ENCODE peak calls at places on chromosomes 3 and 15, in ten cellular contexts. C is COR-L47; U is IMR-90; Q is astrocyte; V is GM12865; Z is T-helper 9 cell; L is NCI-H1092; F is stimulated activated CD4-positive, alpha-beta T cell treated with anti-CD3 and anti-CD28 coated beads, Interleukin-1b, Interleukin-23, amount 100 ng/mL, for 24 hours; H is HCEC 1CT; O is tibial artery. A is an unnamed sample.

GRCh38 chr3:122942937-122943827 is 84.4 kb downstream of the SEMA5B start:
- DNase-seq in C (peak; percentile 74), U (peak; percentile 40), Q (peak; percentile 24), V (peak; percentile 37), Z (no peak), L (peak; percentile 67), F (peak; percentile 15), H (peak; percentile 37), O (peak; percentile 66), A (peak; percentile 43)

GRCh38 chr3:9955067-9955502 is 2.9 kb upstream of the PRRT3 start:
- DNase-seq in C (peak; percentile 46), U (peak; percentile 40), Q (no peak), V (no peak), Z (no peak), L (peak; percentile 54), F (no peak), H (no peak), O (no peak), A (peak; percentile 48)

GRCh38 chr3:100972867-100973266 is 20.4 kb downstream of the ABI3BP start:
- DNase-seq in C (no peak), U (peak; percentile 48), Q (peak; percentile 8), V (no peak), Z (no peak), L (no peak), F (no peak), H (peak; percentile 64), O (no peak), A (no peak)

GRCh38 chr3:190666801-190667200 is 152.9 kb downstream of the IL1RAP start:
- DNase-seq in C (no peak), U (no peak), Q (no peak), V (no peak), Z (no peak), L (no peak), F (no peak), H (no peak), O (no peak), A (no peak)

GRCh38 chr3:30924763-30925162 is 30.3 kb upstream of the GADL1 start:
- DNase-seq in C (no peak), U (peak; percentile 31), Q (peak; percentile 17), V (no peak), Z (no peak), L (no peak), F (no peak), H (peak; percentile 68), O (no peak), A (no peak)

GRCh38 chr15:67967871-67968423 is 86.2 kb upstream of the PIAS1 start:
- DNase-seq in C (peak; percentile 72), U (peak; percentile 47), Q (peak; percentile 53), V (peak; percentile 65), Z (no peak), L (peak; percentile 60), F (peak; percentile 7), H (peak; percentile 15), O (peak; percentile 76), A (peak; percentile 1)

GRCh38 chr15:88631464-88632028 is 7.3 kb upstream of the ISG20 start:
- DNase-seq in C (no peak), U (no peak), Q (no peak), V (no peak), Z (no peak), L (no peak), F (no peak), H (no peak), O (peak; percentile 20), A (no peak)

GRCh38 chr3:151568095-151568685 is 107.3 kb upstream of the IGSF10 start:
- DNase-seq in C (peak; percentile 63), U (no peak), Q (no peak), V (no peak), Z (no peak), L (no peak), F (no peak), H (no peak), O (no peak), A (no peak)

GRCh38 chr3:24853685-24854341 is 359.2 kb upstream of the THRB start:
- DNase-seq in C (peak; percentile 13), U (no peak), Q (no peak), V (no peak), Z (no peak), L (peak; percentile 10), F (no peak), H (no peak), O (no peak), A (no peak)

GRCh38 chr3:62011667-62012066 is 361.7 kb downstream of the FEZF2 start:
- DNase-seq in C (no peak), U (peak; percentile 41), Q (no peak), V (no peak), Z (no peak), L (no peak), F (no peak), H (peak; percentile 23), O (no peak), A (no peak)

GRCh38 chr3:171376125-171376947 is 83.9 kb downstream of the TNIK start:
- DNase-seq in C (no peak), U (peak; percentile 65), Q (no peak), V (no peak), Z (no peak), L (no peak), F (no peak), H (peak; percentile 67), O (no peak), A (no peak)

GRCh38 chr3:187098925-187099512 is 40.3 kb downstream of the RPL39L start:
- DNase-seq in C (no peak), U (peak; percentile 33), Q (no peak), V (no peak), Z (no peak), L (no peak), F (no peak), H (peak; percentile 25), O (no peak), A (no peak)

GRCh38 chr15:51846463-51847230 is 17.2 kb downstream of the TMOD3 start:
- DNase-seq in C (no peak), U (peak; percentile 62), Q (peak; percentile 80), V (no peak), Z (no peak), L (no peak), F (no peak), H (peak; percentile 86), O (no peak), A (no peak)

GRCh38 chr15:34847598-34847997 is 52.2 kb upstream of the ACTC1 start:
- DNase-seq in C (no peak), U (no peak), Q (no peak), V (no peak), Z (no peak), L (no peak), F (no peak), H (no peak), O (no peak), A (no peak)

GRCh38 chr3:16448691-16449090 is 64.8 kb downstream of the RFTN1 start:
- DNase-seq in C (peak; percentile 37), U (peak; percentile 98), Q (peak; percentile 98), V (no peak), Z (no peak), L (no peak), F (peak; percentile 21), H (peak; percentile 98), O (peak; percentile 88), A (no peak)

GRCh38 chr15:22861151-22861550 is 22.7 kb downstream of the NIPA2 start:
- DNase-seq in C (no peak), U (no peak), Q (no peak), V (no peak), Z (no peak), L (no peak), F (no peak), H (no peak), O (no peak), A (no peak)

GRCh38 chr3:128845695-128846491 is 33.5 kb upstream of the ACAD9 start:
- DNase-seq in C (peak; percentile 61), U (peak; percentile 48), Q (peak; percentile 37), V (peak; percentile 80), Z (peak; percentile 71), L (peak; percentile 14), F (peak; percentile 68), H (peak; percentile 56), O (peak; percentile 71), A (peak; percentile 73)

GRCh38 chr3:127978636-127979035 is 63.6 kb downstream of the KBTBD12 start:
- DNase-seq in C (no peak), U (peak; percentile 5), Q (no peak), V (no peak), Z (no peak), L (no peak), F (no peak), H (peak; percentile 11), O (no peak), A (no peak)

A was measured in DMS153.